ENCODE peak calls at places on chromosomes 1 and 21, in five cellular contexts. I, W, X, N and F are unnamed samples.

GRCh38 chr1:202076050-202076511 is 46.6 kb upstream of the GPR37L1 start:
- DNase-seq in N (peak; percentile 68), X (no peak), I (no peak), W (no peak), F (no peak)

GRCh38 chr1:17561252-17561558 is 21.7 kb downstream of the ARHGEF10L start:
- DNase-seq in W (peak; percentile 50), N (no peak), I (no peak), X (no peak), F (no peak)

GRCh38 chr1:180612591-180612990 is 19.2 kb upstream of the XPR1 start:
- DNase-seq in W (no peak), N (no peak), I (no peak), X (no peak), F (no peak)

GRCh38 chr1:101683561-101683960 is 313.2 kb downstream of the OLFM3 start:
- DNase-seq in W (no peak), N (no peak), X (no peak), I (no peak), F (no peak)

GRCh38 chr1:59007820-59008598 is 224.2 kb upstream of the JUN start:
- DNase-seq in W (no peak), N (no peak), I (no peak), X (no peak), F (no peak)

GRCh38 chr1:89904219-89904980 is 83.6 kb downstream of the LRRC8D start:
- DNase-seq in N (no peak), W (no peak), I (no peak), X (no peak), F (no peak)

GRCh38 chr1:227899141-227899819 is 48.5 kb downstream of the WNT9A start:
- DNase-seq in I (no peak), N (no peak), W (no peak), X (no peak), F (no peak)

GRCh38 chr1:150549496-150550221 is 451 bp downstream of the ADAMTSL4 start:
- DNase-seq in X (no peak), I (no peak), N (no peak), W (no peak), F (no peak)

GRCh38 chr1:208809876-208810275 is 565.7 kb upstream of the PLXNA2 start:
- DNase-seq in I (no peak), W (no peak), X (no peak), N (no peak), F (no peak)

GRCh38 chr1:7290971-7291970 is 479.8 kb upstream of the VAMP3 start:
- DNase-seq in N (no peak), I (no peak), W (peak; percentile 91), X (no peak), F (no peak)

GRCh38 chr21:42707207-42707830 is 53.9 kb downstream of the PDE9A start:
- DNase-seq in N (no peak), W (no peak), X (no peak), I (no peak), F (no peak)

GRCh38 chr21:24023402-24023801 is 1583.9 kb downstream of the MRPL39 start:
- DNase-seq in W (no peak), I (no peak), N (no peak), X (no peak), F (peak; percentile 87)

GRCh38 chr21:33401617-33401967 is 1.6 kb upstream of the IFNGR2 start:
- DNase-seq in W (peak; percentile 93), I (no peak), N (no peak), X (no peak), F (no peak)

GRCh38 chr1:164659621-164660414 is 100.8 kb downstream of the PBX1 start:
- DNase-seq in I (no peak), N (no peak), W (no peak), X (no peak), F (no peak)

GRCh38 chr1:34988581-34988980 is 3.4 kb upstream of the TMEM35B start:
- DNase-seq in X (no peak), W (no peak), N (no peak), I (no peak), F (no peak)

GRCh38 chr1:227786673-227787512 is 28.6 kb upstream of the PRSS38 start:
- DNase-seq in N (no peak), I (no peak), W (no peak), X (no peak), F (no peak)

GRCh38 chr1:14629363-14629762 is 30.9 kb downstream of the KAZN start:
- DNase-seq in I (no peak), W (no peak), N (no peak), X (no peak), F (no peak)

GRCh38 chr1:68204965-68205630 is 27.2 kb downstream of the WLS start:
- DNase-seq in W (no peak), N (no peak), X (no peak), I (no peak), F (no peak)

GRCh38 chr1:6517435-6517851 is 26.0 kb upstream of the PLEKHG5 start:
- DNase-seq in N (no peak), I (no peak), X (no peak), W (no peak), F (no peak)

GRCh38 chr1:15618685-15619525 is 1.6 kb downstream of the DDI2 start:
- DNase-seq in I (peak; percentile 74), N (peak; percentile 94), X (no peak), W (peak; percentile 87), F (no peak)

GRCh38 chr1:110524311-110525249 is 5.6 kb upstream of the KCNA10 start:
- DNase-seq in X (peak; percentile 48), W (no peak), I (no peak), N (peak; percentile 21), F (peak; percentile 57)

GRCh38 chr1:199273837-199274379 is 635.1 kb downstream of the PTPRC start:
- DNase-seq in N (no peak), X (no peak), W (peak; percentile 24), I (no peak), F (peak; percentile 45)

GRCh38 chr1:39631361-39632331 is 7.8 kb downstream of the HEYL start:
- DNase-seq in X (no peak), I (no peak), W (no peak), N (no peak), F (no peak)

GRCh38 chr21:34999397-34999941 is 49.6 kb downstream of the RUNX1 start:
- DNase-seq in N (no peak), I (no peak), X (no peak), W (peak; percentile 38), F (no peak)

GRCh38 chr1:53361541-53361961 is 33.7 kb upstream of the LRP8 start:
- DNase-seq in W (no peak), X (no peak), I (no peak), N (no peak), F (no peak)

GRCh38 chr1:25912076-25912831 is 6.0 kb upstream of the STMN1 start:
- DNase-seq in W (no peak), N (no peak), I (no peak), X (no peak), F (no peak)

GRCh38 chr1:201608635-201609395 is 69.9 kb downstream of the NAV1 start:
- DNase-seq in X (no peak), W (peak; percentile 26), I (no peak), N (no peak), F (no peak)

GRCh38 chr21:31343680-31344480 is at the start of gene TIAM1:
- DNase-seq in W (peak; percentile 45), N (no peak), X (peak; percentile 22), I (peak; percentile 38), F (no peak)

GRCh38 chr1:47230692-47231313 is 1.2 kb downstream of the TAL1 start:
- DNase-seq in W (no peak), N (no peak), X (no peak), I (no peak), F (no peak)

GRCh38 chr21:32411366-32412161 is 942 bp upstream of the EVA1C start:
- DNase-seq in X (no peak), W (peak; percentile 83), I (no peak), N (no peak), F (peak; percentile 72)

GRCh38 chr1:64822621-64823020 is 77.7 kb downstream of the RAVER2 start:
- DNase-seq in X (no peak), N (no peak), W (peak; percentile 31), I (no peak), F (no peak)

GRCh38 chr1:69569281-69569970 is 1.7 kb downstream of the LRRC7 start:
- DNase-seq in W (no peak), I (no peak), X (no peak), N (no peak), F (no peak)

GRCh38 chr1:11281518-11282331 is 8.7 kb downstream of the UBIAD1 start:
- DNase-seq in W (peak; percentile 98), N (no peak), I (peak; percentile 21), X (no peak), F (no peak)

GRCh38 chr1:184890539-184890973 is 83.8 kb downstream of the NIBAN1 start:
- DNase-seq in X (no peak), N (no peak), W (peak; percentile 44), I (no peak), F (no peak)

GRCh38 chr1:167059045-167059728 is 31.0 kb downstream of the GPA33 start:
- DNase-seq in N (peak; percentile 45), X (peak; percentile 73), W (peak; percentile 36), I (no peak), F (peak; percentile 45)